ENCODE peak calls at places on chromosome 20, in nine cellular contexts. H is right lobe of liver, T is OCI-LY7, U is endothelial cell of umbilical vein, Q is GM10248, C is ovary, S is epithelial cell of esophagus, W is neural crest cell, R is mammary epithelial cell. G is an unnamed sample.
A peak's percentile ranks its signal among the peaks of the same experiment; 100 is the strongest.

GRCh38 chr20:19775353-19776201 is 17.5 kb downstream of the RIN2 start:
- DNase-seq in H (no peak), T (no peak), U (no peak), Q (no peak), C (no peak), S (peak; percentile 57), W (no peak), R (no peak), G (no peak)

GRCh38 chr20:19794941-19795340 is 36.9 kb downstream of the RIN2 start:
- DNase-seq in H (no peak), T (no peak), U (peak; percentile 65), Q (no peak), C (no peak), S (no peak), W (no peak), R (no peak), G (no peak)

GRCh38 chr20:19786311-19786710 is 28.3 kb downstream of the RIN2 start:
- DNase-seq in H (no peak), T (no peak), U (peak; percentile 91), Q (no peak), C (no peak), S (peak; percentile 82), W (no peak), R (peak; percentile 89), G (no peak)

GRCh38 chr20:50565874-50566273 is 55.7 kb downstream of the PTPN1 start:
- DNase-seq in H (no peak), T (no peak), U (no peak), Q (no peak), C (no peak), S (no peak), W (no peak), R (no peak), G (no peak)

GRCh38 chr20:29497261-29497671 is 1760.2 kb upstream of the DEFB115 start:
- DNase-seq in H (peak; percentile 55), T (no peak), U (no peak), Q (peak; percentile 26), C (peak; percentile 42), S (no peak), W (no peak), R (no peak), G (peak; percentile 13)

GRCh38 chr20:37558306-37558705 is 30.6 kb upstream of the BLCAP start:
- DNase-seq in H (no peak), T (no peak), U (no peak), Q (no peak), C (no peak), S (no peak), W (no peak), R (no peak), G (no peak)

GRCh38 chr20:49909499-49910339 is 5.6 kb downstream of the SPATA2 start:
- DNase-seq in H (peak; percentile 79), T (no peak), U (peak; percentile 43), Q (no peak), C (no peak), S (no peak), W (no peak), R (no peak), G (no peak)

GRCh38 chr20:44039147-44039546 is 124.5 kb downstream of the TOX2 start:
- DNase-seq in H (no peak), T (no peak), U (no peak), Q (no peak), C (no peak), S (no peak), W (no peak), R (no peak), G (no peak)

GRCh38 chr20:43843096-43843964 is 71.3 kb upstream of the TOX2 start:
- DNase-seq in H (no peak), T (no peak), U (peak; percentile 69), Q (no peak), C (no peak), S (peak; percentile 80), W (no peak), R (peak; percentile 64), G (no peak)

GRCh38 chr20:53214392-53214791 is 242.2 kb downstream of the TSHZ2 start:
- DNase-seq in H (no peak), T (no peak), U (no peak), Q (no peak), C (no peak), S (no peak), W (no peak), R (no peak), G (no peak)

GRCh38 chr20:11755071-11755881 is 162.4 kb upstream of the BTBD3 start:
- DNase-seq in H (no peak), T (no peak), U (peak; percentile 42), Q (no peak), C (no peak), S (no peak), W (no peak), R (no peak), G (no peak)

GRCh38 chr20:15158438-15158990 is 821.1 kb upstream of the FLRT3 start:
- DNase-seq in H (no peak), T (no peak), U (no peak), Q (no peak), C (no peak), S (no peak), W (no peak), R (no peak), G (no peak)

DNA sequence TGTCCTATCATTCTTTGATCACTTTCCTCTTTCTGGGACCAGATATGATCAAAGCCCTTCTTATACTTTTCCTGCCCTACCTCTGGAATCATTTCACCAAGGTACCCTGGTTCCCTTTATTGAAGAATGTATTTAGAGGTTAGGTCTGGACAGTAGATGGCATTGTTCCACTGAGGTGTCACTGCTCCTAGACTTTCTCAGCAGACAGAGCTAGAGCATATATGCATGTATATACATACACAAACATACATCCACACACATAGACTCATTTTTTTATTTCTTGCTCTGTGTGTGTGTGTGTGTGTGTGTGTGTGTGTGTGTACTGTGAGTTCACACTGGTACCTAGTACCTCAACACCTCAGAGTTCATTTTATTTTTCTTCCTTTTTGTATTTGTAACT is 40.9 kb downstream of the PTPRA start:
- DNase-seq in H (no peak), T (peak; percentile 12), U (peak; percentile 36), Q (no peak), C (no peak), S (peak; percentile 50), W (no peak), R (peak; percentile 18), G (no peak)
- TF ChIP-seq CTCF in H (peak; percentile 19), T (peak; percentile 59), U (no peak), Q (peak; percentile 37), C (no peak), S (peak; percentile 42), W (no peak), R (peak; percentile 44), G (peak; percentile 50)

DNA sequence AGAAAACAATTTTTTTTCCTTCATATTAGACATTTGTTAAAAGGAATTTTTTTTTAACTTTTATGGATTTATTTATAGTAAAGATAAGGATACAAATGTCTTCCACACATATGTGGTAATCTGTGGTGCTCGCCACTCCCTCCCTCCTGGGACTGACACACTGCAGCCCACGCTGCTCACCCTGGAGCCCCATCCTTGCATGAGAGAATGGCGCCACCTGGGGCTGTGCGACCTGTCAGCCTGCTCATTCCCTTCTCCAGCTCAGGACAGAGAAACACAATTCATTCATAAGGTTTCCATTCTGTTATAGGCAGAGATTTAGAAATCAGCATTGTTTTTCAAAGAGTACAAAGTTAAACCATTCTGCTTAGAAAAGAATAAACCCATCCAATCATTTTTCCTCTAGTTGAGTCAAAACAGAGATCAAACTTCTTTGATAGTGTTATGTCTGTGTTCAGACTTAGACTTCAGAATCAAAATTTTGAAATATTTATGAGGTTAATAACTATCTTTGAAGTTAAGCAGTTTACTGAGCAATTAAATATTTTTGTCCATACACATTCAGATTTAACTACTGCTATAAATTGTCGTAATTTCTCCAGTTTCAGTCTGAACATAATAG is 42.8 kb upstream of the DYNLRB1 start:
- DNase-seq in H (peak; percentile 60), T (peak; percentile 65), U (peak; percentile 21), Q (peak; percentile 50), C (peak; percentile 54), S (peak; percentile 59), W (peak; percentile 51), R (peak; percentile 16), G (peak; percentile 39)
- TF ChIP-seq CTCF in H (peak; percentile 27), T (peak; percentile 83), U (no peak), Q (peak; percentile 64), C (no peak), S (peak; percentile 38), W (peak; percentile 63), R (peak; percentile 44), G (peak; percentile 66)

DNA sequence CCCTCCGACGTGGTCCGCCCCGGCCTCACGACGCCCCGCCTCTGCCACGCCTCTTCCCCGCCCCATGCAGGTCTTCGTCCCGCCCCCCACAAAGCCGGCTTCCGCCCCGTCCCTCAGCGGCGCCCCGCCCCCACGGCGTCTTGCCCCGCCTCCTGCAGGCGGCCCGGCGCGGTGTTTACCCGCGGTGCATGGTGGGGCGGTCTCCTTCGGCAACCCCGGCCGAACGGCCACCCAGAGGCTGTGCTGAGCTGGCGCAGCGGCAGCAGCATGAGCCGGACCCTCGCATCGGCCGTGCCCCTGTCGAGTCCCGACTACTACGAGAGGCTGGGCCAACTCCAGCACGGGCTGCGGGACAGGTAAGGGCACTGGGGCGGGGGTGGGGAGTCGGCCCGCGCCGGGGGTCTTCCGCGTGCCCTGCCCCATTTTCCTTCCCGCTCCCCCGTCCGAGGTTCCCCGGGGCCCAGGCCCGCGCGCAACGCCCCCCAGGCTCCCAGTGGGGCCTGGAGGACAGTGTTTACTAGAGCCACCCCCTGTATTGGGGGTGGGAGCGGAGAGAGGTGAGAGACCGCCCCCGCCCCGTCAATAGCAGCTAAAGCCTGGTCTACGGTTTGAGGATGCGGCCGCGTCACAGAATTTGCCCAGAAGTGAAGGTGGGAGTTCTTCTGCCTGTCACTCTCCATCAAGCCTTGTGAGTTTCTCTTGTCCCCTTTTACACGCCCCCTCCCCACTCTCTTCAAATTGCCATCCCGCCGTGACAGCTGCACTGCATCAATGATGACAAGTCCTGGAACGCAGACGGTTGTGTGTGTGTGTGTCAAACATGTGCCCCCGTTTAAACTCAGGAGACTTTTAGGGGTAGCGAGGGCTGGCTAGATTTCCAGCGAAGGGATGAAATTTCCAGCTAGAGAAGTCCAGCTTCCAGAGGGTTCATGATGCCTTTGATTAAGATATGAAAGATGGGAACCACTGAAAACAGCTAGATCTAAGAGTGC is at the start of gene KIZ:
- DNase-seq in H (peak; percentile 99), T (peak; percentile 93), U (peak; percentile 97), Q (peak; percentile 98), C (peak; percentile 99), S (peak; percentile 98), W (peak; percentile 99), R (peak; percentile 93), G (peak; percentile 97)
- TF ChIP-seq CTCF in H (peak; percentile 16), T (peak; percentile 35), U (no peak), Q (peak; percentile 32), C (peak; percentile 68), S (peak; percentile 18), W (peak; percentile 54), R (peak; percentile 45), G (peak; percentile 26)

GRCh38 chr20:21698494-21699215 is 6.8 kb upstream of the PAX1 start:
- DNase-seq in H (no peak), T (no peak), U (no peak), Q (no peak), C (no peak), S (no peak), W (no peak), R (no peak), G (no peak)

GRCh38 chr20:21699216-21699508 is 6.3 kb upstream of the PAX1 start:
- DNase-seq in H (no peak), T (no peak), U (no peak), Q (no peak), C (no peak), S (no peak), W (no peak), R (no peak), G (no peak)

DNA sequence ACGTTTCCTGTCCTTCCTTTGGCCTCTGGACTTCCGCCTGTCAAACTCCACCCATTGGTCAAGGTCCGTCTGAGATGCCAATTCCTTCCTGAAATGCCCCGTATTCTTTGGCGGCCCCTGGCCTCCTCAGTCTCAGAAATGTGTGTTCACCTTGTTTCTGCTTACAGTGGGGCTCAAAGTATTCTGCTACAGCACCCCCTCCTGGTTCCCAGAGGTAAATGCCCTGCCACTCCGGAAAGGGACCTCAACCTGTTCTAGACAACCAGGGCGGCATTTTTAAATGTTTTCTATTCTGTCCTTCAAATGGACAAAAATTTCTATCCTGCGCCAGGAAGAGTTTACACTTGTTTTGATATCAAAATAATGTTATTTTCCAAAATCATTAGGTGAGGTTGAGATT is 12.1 kb upstream of the PAX1 start:
- DNase-seq in H (no peak), T (peak; percentile 19), U (no peak), Q (no peak), C (no peak), S (no peak), W (no peak), R (no peak), G (no peak)
- TF ChIP-seq CTCF in H (no peak), T (peak; percentile 76), U (no peak), Q (no peak), C (no peak), S (no peak), W (peak; percentile 58), R (peak; percentile 19), G (peak; percentile 39)

G was measured in GM13977.